ENCODE peak calls at places on chromosome 1, in five cellular contexts. M, D, A, I and E are unnamed samples.

GRCh38 chr1:165857046-165857801 is 29.8 kb downstream of the UCK2 start:
- DNase-seq in A (no peak), I (no peak), M (no peak), D (no peak), E (no peak)

GRCh38 chr1:213613549-213613948 is 374.2 kb upstream of the PROX1 start:
- DNase-seq in M (no peak), D (no peak), A (no peak), I (no peak), E (no peak)

GRCh38 chr1:211378844-211379243 is 52.2 kb downstream of the TRAF5 start:
- DNase-seq in I (no peak), A (no peak), M (no peak), D (no peak), E (no peak)

GRCh38 chr1:48841945-48842344 is 65.3 kb upstream of the BEND5 start:
- DNase-seq in I (no peak), D (no peak), A (no peak), M (no peak), E (no peak)

GRCh38 chr1:119799003-119799402 is 12.3 kb downstream of the REG4 start:
- DNase-seq in I (no peak), A (no peak), M (no peak), D (no peak), E (no peak)

GRCh38 chr1:226691257-226691656 is 47.8 kb downstream of the ITPKB start:
- DNase-seq in D (no peak), M (no peak), A (no peak), I (no peak), E (peak; percentile 24)

GRCh38 chr1:18109058-18109755 is 1.6 kb downstream of the IGSF21 start:
- DNase-seq in I (peak; percentile 14), M (no peak), D (no peak), A (no peak), E (no peak)

GRCh38 chr1:24548070-24548469 is 7.8 kb upstream of the NCMAP start:
- DNase-seq in A (no peak), M (no peak), I (no peak), D (no peak), E (no peak)

GRCh38 chr1:24321150-24321549 is 2.0 kb downstream of the GRHL3 start:
- DNase-seq in I (no peak), M (no peak), D (no peak), A (no peak), E (no peak)

GRCh38 chr1:161473363-161473762 is 31.9 kb upstream of the FCGR2A start:
- DNase-seq in M (no peak), A (no peak), I (no peak), D (no peak), E (peak; percentile 26)

GRCh38 chr1:53799141-53799540 is 39.0 kb downstream of the NDC1 start:
- DNase-seq in M (no peak), D (no peak), A (no peak), I (no peak), E (peak; percentile 73)

GRCh38 chr1:155085504-155086181 is 7.0 kb downstream of the EFNA3 start:
- DNase-seq in A (peak; percentile 85), M (peak; percentile 87), D (no peak), I (peak; percentile 49), E (peak; percentile 41)

GRCh38 chr1:235952950-235953615 is 86.4 kb upstream of the LYST start:
- DNase-seq in D (no peak), A (no peak), I (no peak), M (no peak), E (no peak)

GRCh38 chr1:27388337-27389005 is 4.0 kb upstream of the GPR3 start:
- DNase-seq in M (peak; percentile 79), A (peak; percentile 83), I (peak; percentile 68), D (no peak), E (peak; percentile 63)

GRCh38 chr1:154295408-154296235 is 23.2 kb downstream of the HAX1 start:
- DNase-seq in D (no peak), A (no peak), M (no peak), I (no peak), E (no peak)

GRCh38 chr1:14238472-14239059 is 359.9 kb upstream of the KAZN start:
- DNase-seq in A (no peak), I (peak; percentile 49), D (no peak), M (peak; percentile 56), E (no peak)

GRCh38 chr1:42085596-42085995 is 67.6 kb upstream of the GUCA2B start:
- DNase-seq in I (no peak), M (no peak), D (no peak), A (no peak), E (no peak)

GRCh38 chr1:19058476-19058797 is 102.0 kb upstream of the IFFO2 start:
- DNase-seq in D (no peak), I (no peak), A (no peak), M (no peak), E (no peak)

GRCh38 chr1:57707631-57708030 is 283.8 kb upstream of the DAB1 start:
- DNase-seq in I (no peak), A (no peak), M (no peak), D (no peak), E (no peak)

GRCh38 chr1:213539464-213539863 is 448.3 kb upstream of the PROX1 start:
- DNase-seq in M (no peak), D (no peak), I (no peak), A (no peak), E (no peak)

GRCh38 chr1:53585116-53585515 is 125.9 kb downstream of the DMRTB1 start:
- DNase-seq in M (no peak), A (no peak), I (no peak), D (no peak), E (peak; percentile 40)

GRCh38 chr1:36300526-36300925 is 5.6 kb upstream of the SH3D21 start:
- DNase-seq in D (no peak), A (no peak), I (no peak), M (no peak), E (peak; percentile 40)

GRCh38 chr1:63622847-63623566 is 29.8 kb downstream of the PGM1 start:
- DNase-seq in M (no peak), I (no peak), A (no peak), D (no peak), E (no peak)

GRCh38 chr1:54404939-54405880 is 984 bp downstream of the SSBP3 start:
- DNase-seq in I (peak; percentile 42), A (peak; percentile 66), M (no peak), D (no peak), E (peak; percentile 51)

GRCh38 chr1:183024352-183025337 is 1.4 kb downstream of the LAMC1 start:
- DNase-seq in I (no peak), D (no peak), A (no peak), M (no peak), E (peak; percentile 45)

GRCh38 chr1:208538587-208538986 is 294.4 kb upstream of the PLXNA2 start:
- DNase-seq in A (no peak), M (no peak), I (no peak), D (no peak), E (no peak)

GRCh38 chr1:43288058-43288784 is 2.8 kb upstream of the C1orf210 start:
- DNase-seq in D (no peak), I (no peak), M (no peak), A (no peak), E (no peak)

GRCh38 chr1:33088119-33088906 is 7.4 kb downstream of the AZIN2 start:
- DNase-seq in I (no peak), A (no peak), M (no peak), D (no peak), E (no peak)

GRCh38 chr1:47694011-47694890 is 256.4 kb downstream of the FOXD2 start:
- DNase-seq in I (no peak), M (peak; percentile 32), A (no peak), D (no peak), E (no peak)

GRCh38 chr1:160708821-160709220 is 2.8 kb downstream of the CD48 start:
- DNase-seq in D (no peak), M (no peak), A (no peak), I (no peak), E (no peak)

GRCh38 chr1:154492115-154492514 is 9.9 kb upstream of the TDRD10 start:
- DNase-seq in A (no peak), M (no peak), D (no peak), I (no peak), E (no peak)

GRCh38 chr1:71106658-71107322 is 26.0 kb upstream of the ZRANB2 start:
- DNase-seq in D (no peak), A (no peak), I (no peak), M (no peak), E (no peak)

GRCh38 chr1:90220941-90221693 is 226.2 kb downstream of the ZNF326 start:
- DNase-seq in I (no peak), M (no peak), A (no peak), D (no peak), E (peak; percentile 13)

GRCh38 chr1:151720190-151720953 is 950 bp upstream of the RIIAD1 start:
- DNase-seq in M (no peak), A (no peak), D (no peak), I (no peak), E (no peak)

GRCh38 chr1:94094466-94095111 is 26.4 kb downstream of the ABCA4 start:
- DNase-seq in D (no peak), A (peak; percentile 39), M (peak; percentile 81), I (peak; percentile 77), E (peak; percentile 94)